ENCODE peak calls at places on chromosomes 3 and 15, in four cellular contexts. S is HCT116, I is K562, M is HepG2. Z is an unnamed sample.

GRCh38 chr3:194328080-194328571 is 23.0 kb downstream of the CPN2 start:
- DNase-seq in S (no peak), I (peak), M (no peak), Z (no peak)

GRCh38 chr3:126468028-126468891 is 7.4 kb downstream of the ZXDC start:
- DNase-seq in S (no peak), I (no peak), M (no peak), Z (no peak)

GRCh38 chr15:75456710-75457109 is 5.2 kb upstream of the SIN3A start:
- DNase-seq in S (no peak), I (no peak), M (no peak), Z (no peak)

GRCh38 chr3:108820586-108820985 is 2.0 kb upstream of the TRAT1 start:
- DNase-seq in S (no peak), I (no peak), M (no peak), Z (no peak)

GRCh38 chr3:12380408-12380795 is 91.5 kb downstream of the PPARG start:
- DNase-seq in S (no peak), I (no peak), M (no peak), Z (no peak)

GRCh38 chr3:123708531-123708930 is 123.7 kb upstream of the HACD2 start:
- DNase-seq in S (no peak), I (no peak), M (no peak), Z (no peak)

GRCh38 chr15:92020765-92021164 is 167.3 kb downstream of the SLCO3A1 start:
- DNase-seq in S (no peak), I (no peak), M (no peak), Z (no peak)

GRCh38 chr15:45640610-45641009 is 5.8 kb downstream of the SQOR start:
- DNase-seq in S (peak), I (no peak), M (peak), Z (no peak)

GRCh38 chr3:30350011-30350410 is 256.4 kb upstream of the TGFBR2 start:
- DNase-seq in S (no peak), I (no peak), M (peak), Z (no peak)

GRCh38 chr3:116153174-116153573 is 292.1 kb downstream of the LSAMP start:
- DNase-seq in S (no peak), I (no peak), M (no peak), Z (no peak)

GRCh38 chr15:40982855-40983254 is 29.6 kb downstream of the CHAC1 start:
- DNase-seq in S (no peak), I (no peak), M (no peak), Z (no peak)

GRCh38 chr3:83230376-83230775 is 1468.9 kb upstream of the GBE1 start:
- DNase-seq in S (no peak), I (no peak), M (no peak), Z (no peak)

GRCh38 chr3:30199096-30199734 is 407.2 kb upstream of the TGFBR2 start:
- DNase-seq in S (peak), I (peak), M (peak), Z (no peak)

GRCh38 chr15:50280271-50280670 is 14.7 kb upstream of the HDC start:
- DNase-seq in S (no peak), I (no peak), M (no peak), Z (no peak)

GRCh38 chr3:25468866-25469319 is 40.8 kb downstream of the RARB start:
- DNase-seq in S (no peak), I (no peak), M (no peak), Z (no peak)

GRCh38 chr3:182133752-182134151 is 422.0 kb downstream of the SOX2 start:
- DNase-seq in S (no peak), I (no peak), M (no peak), Z (no peak)

GRCh38 chr3:17554078-17554477 is 188.4 kb downstream of the TBC1D5 start:
- DNase-seq in S (no peak), I (no peak), M (no peak), Z (no peak)

GRCh38 chr15:101262551-101262950 is 10.7 kb upstream of the CHSY1 start:
- DNase-seq in S (no peak), I (no peak), M (no peak), Z (no peak)

GRCh38 chr15:87672309-87672897 is 584.1 kb downstream of the NTRK3 start:
- DNase-seq in S (no peak), I (no peak), M (no peak), Z (no peak)

GRCh38 chr3:121330118-121330517 is 215.7 kb downstream of the POLQ start:
- DNase-seq in S (no peak), I (no peak), M (no peak), Z (no peak)

GRCh38 chr3:156396851-156397250 is 158.1 kb downstream of the SSR3 start:
- DNase-seq in S (no peak), I (no peak), M (no peak), Z (no peak)

GRCh38 chr3:115615001-115615447 is 8.3 kb upstream of the GAP43 start:
- DNase-seq in S (peak), I (no peak), M (peak), Z (no peak)

GRCh38 chr15:33098082-33099058 is 96.1 kb downstream of the FMN1 start:
- DNase-seq in S (no peak), I (no peak), M (no peak), Z (no peak)

GRCh38 chr3:9970020-9970652 is 16.5 kb downstream of the EMC3 start:
- DNase-seq in S (no peak), I (no peak), M (no peak), Z (no peak)

GRCh38 chr15:33068531-33068990 is 126.0 kb downstream of the FMN1 start:
- DNase-seq in S (no peak), I (no peak), M (peak), Z (no peak)

GRCh38 chr3:177208746-177209145 is 11.5 kb upstream of the TBL1XR1 start:
- DNase-seq in S (no peak), I (no peak), M (peak), Z (no peak)

GRCh38 chr15:50098576-50098975 is 20.5 kb downstream of the ATP8B4 start:
- DNase-seq in S (no peak), I (no peak), M (no peak), Z (no peak)

GRCh38 chr3:183161552-183162345 is 785 bp downstream of the LAMP3 start:
- DNase-seq in S (no peak), I (no peak), M (no peak), Z (no peak)

GRCh38 chr3:191239439-191240035 is 40.5 kb downstream of the OSTN start:
- DNase-seq in S (no peak), I (peak), M (no peak), Z (no peak)

GRCh38 chr3:193842029-193842782 is 249.2 kb downstream of the OPA1 start:
- DNase-seq in S (no peak), I (peak), M (no peak), Z (no peak)

GRCh38 chr3:193863657-193864323 is 270.8 kb downstream of the OPA1 start:
- DNase-seq in S (no peak), I (no peak), M (no peak), Z (no peak)

GRCh38 chr15:68042156-68042854 is 11.8 kb upstream of the PIAS1 start:
- DNase-seq in S (no peak), I (no peak), M (peak), Z (no peak)

GRCh38 chr3:18047052-18047451 is 304.6 kb upstream of the TBC1D5 start:
- DNase-seq in S (no peak), I (no peak), M (no peak), Z (no peak)

GRCh38 chr15:32030795-32031194 is 480 bp downstream of the CHRNA7 start:
- DNase-seq in S (no peak), I (no peak), M (no peak), Z (no peak)

GRCh38 chr15:32029862-32030781 is at the start of gene CHRNA7:
- DNase-seq in S (peak), I (peak), M (peak), Z (no peak)

GRCh38 chr15:32033186-32033890 is 3.0 kb downstream of the CHRNA7 start:
- DNase-seq in S (no peak), I (no peak), M (no peak), Z (no peak)

GRCh38 chr15:32028921-32029320 is 1.4 kb upstream of the CHRNA7 start:
- DNase-seq in S (no peak), I (no peak), M (no peak), Z (no peak)

DNA sequence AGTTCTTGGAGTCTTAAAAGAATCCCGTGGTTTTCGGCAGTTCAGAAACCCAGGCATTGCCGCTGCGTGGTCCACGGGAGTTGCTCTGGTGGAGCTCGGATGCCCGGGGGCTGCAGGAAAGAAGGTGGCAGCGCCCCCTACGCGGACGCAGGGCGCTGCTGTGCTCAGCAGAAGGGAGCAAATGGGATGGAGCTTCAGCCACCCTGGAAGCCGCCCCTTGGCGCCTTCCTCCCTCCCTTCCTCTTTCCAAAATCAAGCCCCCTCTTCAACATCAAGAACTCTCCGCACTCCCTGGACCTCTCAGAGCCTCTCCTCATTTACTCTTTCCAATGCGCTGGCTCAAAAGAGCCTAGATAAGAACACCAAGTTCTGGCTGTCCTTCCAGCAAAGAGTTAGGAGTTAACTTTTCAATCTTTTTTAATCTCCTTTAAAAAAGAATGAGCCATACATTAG is 880 bp upstream of the CHRNA7 start:
- DNase-seq in S (no peak), I (no peak), M (no peak), Z (no peak)
- TF ChIP-seq SIN3A in S (no peak), I (no peak), M (no peak), Z (no peak)

DNA sequence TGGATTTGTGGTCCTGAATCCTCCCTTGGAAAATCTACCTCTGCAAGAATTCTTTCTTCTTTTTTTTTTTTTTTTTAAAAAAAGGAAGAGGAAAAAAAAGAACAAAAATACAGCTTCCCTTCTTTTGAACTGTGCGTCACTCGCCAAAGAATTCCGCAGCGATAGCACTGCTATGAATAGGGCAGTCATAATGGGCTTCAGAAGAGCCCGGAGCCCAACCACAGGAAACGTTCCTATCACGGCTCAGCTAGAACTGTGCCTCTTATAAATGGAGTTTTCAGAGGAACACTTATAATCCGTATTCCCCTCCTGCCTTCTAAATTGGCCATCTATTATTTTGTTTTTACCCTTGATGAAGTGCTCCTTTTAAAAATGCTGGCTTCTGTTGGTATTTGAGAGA is 227.7 kb downstream of the ADAMTS17 start:
- DNase-seq in S (no peak), I (no peak), M (no peak), Z (no peak)
- TF ChIP-seq TCF7L2 in S (no peak), I (no peak), M (no peak), Z (no peak)

GRCh38 chr15:56307180-56307579 is 58.0 kb upstream of the TEX9 start:
- DNase-seq in S (no peak), I (no peak), M (no peak), Z (no peak)
- TF ChIP-seq SIN3A in S (no peak), I (no peak), M (no peak), Z (no peak)

GRCh38 chr3:175383366-175383765 is 524.2 kb downstream of the NAALADL2 start:
- DNase-seq in S (no peak), I (no peak), M (no peak), Z (no peak)

GRCh38 chr3:175381685-175382084 is 522.6 kb downstream of the NAALADL2 start:
- DNase-seq in S (no peak), I (no peak), M (no peak), Z (no peak)

GRCh38 chr3:175386630-175387029 is 527.5 kb downstream of the NAALADL2 start:
- DNase-seq in S (no peak), I (no peak), M (no peak), Z (peak)

GRCh38 chr3:175384569-175384968 is 525.4 kb downstream of the NAALADL2 start:
- DNase-seq in S (no peak), I (no peak), M (no peak), Z (no peak)

GRCh38 chr3:175383813-175384212 is 524.7 kb downstream of the NAALADL2 start:
- DNase-seq in S (no peak), I (no peak), M (no peak), Z (no peak)
- TF ChIP-seq TCF7L2 in S (no peak), I (no peak), M (no peak), Z (no peak)

Z was measured in Panc1.